ENCODE peak calls at places on chromosomes 12 and 14, in seven cellular contexts. One of them, this sample, is unnamed.

GRCh38 chr14:64938972-64939816 is 3.4 kb downstream of the GPX2 start:
- DNase-seq in AG08396: no peak
- DNase-seq in GM23248: no peak
- DNase-seq in DMS 273 treated with DMSO at 0.1 percent for 48 hours: no peak
- DNase-seq in NCI-H1417: peak
- DNase-seq in fibroblast of pulmonary artery: no peak
- DNase-seq in H54: no peak
- DNase-seq in this sample: no peak

GRCh38 chr14:99451234-99451633 is 29.4 kb downstream of the SETD3 start:
- DNase-seq in AG08396: no peak
- DNase-seq in GM23248: no peak
- DNase-seq in DMS 273 treated with DMSO at 0.1 percent for 48 hours: no peak
- DNase-seq in NCI-H1417: no peak
- DNase-seq in fibroblast of pulmonary artery: no peak
- DNase-seq in H54: no peak
- DNase-seq in this sample: no peak

GRCh38 chr12:116183741-116184141 is 93.8 kb downstream of the MED13L start:
- DNase-seq in AG08396: no peak
- DNase-seq in GM23248: peak
- DNase-seq in DMS 273 treated with DMSO at 0.1 percent for 48 hours: no peak
- DNase-seq in NCI-H1417: no peak
- DNase-seq in fibroblast of pulmonary artery: peak
- DNase-seq in H54: no peak
- DNase-seq in this sample: no peak

GRCh38 chr14:50830044-50830931 is 674 bp downstream of the NIN start:
- DNase-seq in AG08396: peak
- DNase-seq in GM23248: peak
- DNase-seq in DMS 273 treated with DMSO at 0.1 percent for 48 hours: peak
- DNase-seq in NCI-H1417: peak
- DNase-seq in fibroblast of pulmonary artery: peak
- DNase-seq in H54: peak
- DNase-seq in this sample: peak

GRCh38 chr12:75366629-75367028 is 24.3 kb upstream of the GLIPR1L2 start:
- DNase-seq in AG08396: no peak
- DNase-seq in GM23248: peak
- DNase-seq in DMS 273 treated with DMSO at 0.1 percent for 48 hours: no peak
- DNase-seq in NCI-H1417: no peak
- DNase-seq in fibroblast of pulmonary artery: no peak
- DNase-seq in H54: no peak
- DNase-seq in this sample: no peak

GRCh38 chr12:69254857-69255256 is 15.5 kb downstream of the CPSF6 start:
- DNase-seq in AG08396: no peak
- DNase-seq in GM23248: no peak
- DNase-seq in DMS 273 treated with DMSO at 0.1 percent for 48 hours: no peak
- DNase-seq in NCI-H1417: no peak
- DNase-seq in fibroblast of pulmonary artery: no peak
- DNase-seq in H54: no peak
- DNase-seq in this sample: no peak

GRCh38 chr12:53501615-53502181 is 615 bp downstream of the TARBP2 start:
- DNase-seq in AG08396: no peak
- DNase-seq in GM23248: no peak
- DNase-seq in DMS 273 treated with DMSO at 0.1 percent for 48 hours: no peak
- DNase-seq in NCI-H1417: no peak
- DNase-seq in fibroblast of pulmonary artery: no peak
- DNase-seq in H54: no peak
- DNase-seq in this sample: no peak

GRCh38 chr14:52313903-52314481 is at the start of gene PTGER2:
- DNase-seq in AG08396: peak
- DNase-seq in GM23248: peak
- DNase-seq in DMS 273 treated with DMSO at 0.1 percent for 48 hours: no peak
- DNase-seq in NCI-H1417: no peak
- DNase-seq in fibroblast of pulmonary artery: peak
- DNase-seq in H54: peak
- DNase-seq in this sample: peak

GRCh38 chr12:114682920-114683708 is 861 bp downstream of the TBX3 start:
- DNase-seq in AG08396: no peak
- DNase-seq in GM23248: peak
- DNase-seq in DMS 273 treated with DMSO at 0.1 percent for 48 hours: no peak
- DNase-seq in NCI-H1417: peak
- DNase-seq in fibroblast of pulmonary artery: peak
- DNase-seq in H54: no peak
- DNase-seq in this sample: no peak

GRCh38 chr12:109157986-109158385 is 41.6 kb downstream of the ACACB start:
- DNase-seq in AG08396: no peak
- DNase-seq in GM23248: no peak
- DNase-seq in DMS 273 treated with DMSO at 0.1 percent for 48 hours: no peak
- DNase-seq in NCI-H1417: no peak
- DNase-seq in fibroblast of pulmonary artery: no peak
- DNase-seq in H54: no peak
- DNase-seq in this sample: no peak

GRCh38 chr12:92028039-92028709 is 117.5 kb downstream of the BTG1 start:
- DNase-seq in AG08396: no peak
- DNase-seq in GM23248: peak
- DNase-seq in DMS 273 treated with DMSO at 0.1 percent for 48 hours: no peak
- DNase-seq in NCI-H1417: no peak
- DNase-seq in fibroblast of pulmonary artery: peak
- DNase-seq in H54: no peak
- DNase-seq in this sample: no peak

GRCh38 chr14:96863327-96863985 is 66.3 kb downstream of the VRK1 start:
- DNase-seq in AG08396: no peak
- DNase-seq in GM23248: no peak
- DNase-seq in DMS 273 treated with DMSO at 0.1 percent for 48 hours: no peak
- DNase-seq in NCI-H1417: no peak
- DNase-seq in fibroblast of pulmonary artery: no peak
- DNase-seq in H54: no peak
- DNase-seq in this sample: no peak

This sample was measured in activated CD8-positive, alpha-beta memory T cell treated with anti-CD3 and anti-CD28 coated beads for 1 hour.